ENCODE peak calls at places on chromosome 7, in four cellular contexts. L is Peyer's patch, K is H54, D is IMR-90. G is an unnamed sample.
A peak's percentile ranks its signal among the peaks of the same experiment; 100 is the strongest.

GRCh38 chr7:129646369-129647021 is 35.0 kb downstream of the NRF1 start:
- DNase-seq in K (no peak), L (no peak), D (no peak), G (no peak)

GRCh38 chr7:87347682-87348081 is 2.2 kb downstream of the CROT start:
- DNase-seq in K (no peak), D (no peak), L (no peak), G (no peak)

GRCh38 chr7:156480671-156481070 is 159.9 kb upstream of the RNF32 start:
- DNase-seq in D (no peak), L (no peak), K (no peak), G (no peak)

GRCh38 chr7:15236958-15237357 is 324.9 kb downstream of the AGMO start:
- DNase-seq in L (no peak), D (no peak), K (no peak), G (peak; percentile 7)

GRCh38 chr7:106823631-106824030 is 41.5 kb upstream of the PIK3CG start:
- DNase-seq in L (no peak), D (peak; percentile 37), K (no peak), G (no peak)

GRCh38 chr7:87354749-87355148 is 9.3 kb downstream of the CROT start:
- DNase-seq in L (no peak), D (peak; percentile 10), K (no peak), G (no peak)

GRCh38 chr7:147245274-147245673 is 1128.7 kb downstream of the CNTNAP2 start:
- DNase-seq in L (no peak), K (peak; percentile 8), D (peak; percentile 24), G (no peak)

GRCh38 chr7:118080947-118081346 is 103.0 kb upstream of the LSM8 start:
- DNase-seq in L (no peak), K (peak; percentile 25), D (peak; percentile 81), G (no peak)

GRCh38 chr7:18555120-18555519 is 59.6 kb downstream of the HDAC9 start:
- DNase-seq in K (no peak), D (peak; percentile 17), L (no peak), G (no peak)

GRCh38 chr7:5424689-5425506 is 1.3 kb upstream of the TNRC18 start:
- DNase-seq in K (no peak), D (peak; percentile 33), L (no peak), G (peak; percentile 61)

GRCh38 chr7:41416208-41416595 is 286.7 kb downstream of the INHBA start:
- DNase-seq in K (no peak), D (peak; percentile 18), L (no peak), G (no peak)

GRCh38 chr7:22842383-22842903 is 19.8 kb upstream of the TOMM7 start:
- DNase-seq in L (no peak), D (no peak), K (no peak), G (no peak)

GRCh38 chr7:16484453-16485158 is 19.1 kb upstream of the SOSTDC1 start:
- DNase-seq in L (no peak), D (peak; percentile 82), K (peak; percentile 60), G (no peak)

GRCh38 chr7:47937711-47938573 is 10.3 kb downstream of the PKD1L1 start:
- DNase-seq in D (no peak), K (no peak), L (peak; percentile 82), G (no peak)

GRCh38 chr7:114997487-114998404 is 75.9 kb downstream of the MDFIC start:
- DNase-seq in K (no peak), D (peak; percentile 37), L (no peak), G (no peak)

GRCh38 chr7:37352251-37352650 is 96.4 kb downstream of the ELMO1 start:
- DNase-seq in K (no peak), D (no peak), L (no peak), G (no peak)

GRCh38 chr7:148380581-148381419 is 209.8 kb upstream of the C7orf33 start:
- DNase-seq in D (no peak), L (no peak), K (no peak), G (no peak)

GRCh38 chr7:45978731-45979211 is 57.7 kb upstream of the IGFBP3 start:
- DNase-seq in L (no peak), D (peak; percentile 12), K (no peak), G (no peak)

GRCh38 chr7:35652124-35652523 is 42.8 kb downstream of the HERPUD2 start:
- DNase-seq in D (no peak), L (peak; percentile 26), K (no peak), G (no peak)

GRCh38 chr7:129952164-129952652 is 552 bp downstream of the UBE2H start:
- DNase-seq in D (no peak), L (peak; percentile 35), K (no peak), G (peak; percentile 45)

GRCh38 chr7:127751723-127752448 is 99.9 kb downstream of the SND1 start:
- DNase-seq in L (no peak), K (no peak), D (peak; percentile 75), G (no peak)

GRCh38 chr7:106421181-106421762 is 136.5 kb upstream of the NAMPT start:
- DNase-seq in K (no peak), L (no peak), D (peak; percentile 95), G (peak; percentile 86)

GRCh38 chr7:50595538-50596102 is 30.4 kb upstream of the DDC start:
- DNase-seq in K (peak; percentile 51), L (no peak), D (peak; percentile 34), G (peak; percentile 29)

GRCh38 chr7:121322460-121322859 is 6.3 kb upstream of the WNT16 start:
- DNase-seq in K (no peak), D (no peak), L (no peak), G (no peak)

GRCh38 chr7:82778021-82778420 is 334.4 kb upstream of the CACNA2D1 start:
- DNase-seq in L (no peak), K (no peak), D (peak; percentile 58), G (no peak)

GRCh38 chr7:31373337-31374289 is 33.1 kb upstream of the NEUROD6 start:
- DNase-seq in D (peak; percentile 34), L (no peak), K (peak; percentile 67), G (peak; percentile 24)

GRCh38 chr7:151761256-151761655 is 115.7 kb downstream of the PRKAG2 start:
- DNase-seq in D (no peak), L (no peak), K (no peak), G (no peak)

GRCh38 chr7:149882264-149883048 is 8.7 kb downstream of the ATP6V0E2 start:
- DNase-seq in D (no peak), L (no peak), K (no peak), G (no peak)

GRCh38 chr7:37270109-37270508 is 178.6 kb downstream of the ELMO1 start:
- DNase-seq in L (no peak), D (no peak), K (no peak), G (no peak)

GRCh38 chr7:75762350-75762917 is 9.6 kb downstream of the CCL26 start:
- DNase-seq in L (no peak), K (peak; percentile 73), D (peak; percentile 77), G (peak; percentile 58)

GRCh38 chr7:92833024-92833765 is 3.2 kb downstream of the CDK6 start:
- DNase-seq in D (peak; percentile 74), K (peak; percentile 52), L (peak; percentile 86), G (peak; percentile 78)
- TF ChIP-seq POLR2A in D (peak; percentile 32), K (no peak), L (peak; percentile 15), G (no peak)

DNA sequence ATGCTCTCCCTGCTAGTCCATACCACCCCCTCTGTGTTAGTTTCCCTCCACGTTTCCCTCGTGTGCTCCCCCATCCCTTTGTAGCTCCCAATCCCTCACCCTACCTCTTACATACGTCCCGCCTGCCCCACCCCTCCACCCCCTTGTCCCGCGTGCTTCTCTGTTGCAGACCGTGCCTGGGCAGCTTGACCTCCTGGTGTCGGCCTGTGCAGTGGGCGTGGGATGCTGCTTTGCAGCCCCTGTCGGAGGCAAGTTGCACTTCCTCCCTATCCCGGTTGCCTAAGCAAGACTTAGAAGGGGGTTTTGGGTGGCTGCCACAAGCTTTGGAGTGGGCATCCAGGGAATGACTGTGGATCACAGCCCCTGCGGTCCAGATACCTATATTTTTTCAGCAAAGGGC is 7.7 kb downstream of the CLCN1 start:
- DNase-seq in K (no peak), L (no peak), D (no peak), G (no peak)
- TF ChIP-seq POLR2A in K (no peak), L (no peak), D (no peak), G (no peak)

DNA sequence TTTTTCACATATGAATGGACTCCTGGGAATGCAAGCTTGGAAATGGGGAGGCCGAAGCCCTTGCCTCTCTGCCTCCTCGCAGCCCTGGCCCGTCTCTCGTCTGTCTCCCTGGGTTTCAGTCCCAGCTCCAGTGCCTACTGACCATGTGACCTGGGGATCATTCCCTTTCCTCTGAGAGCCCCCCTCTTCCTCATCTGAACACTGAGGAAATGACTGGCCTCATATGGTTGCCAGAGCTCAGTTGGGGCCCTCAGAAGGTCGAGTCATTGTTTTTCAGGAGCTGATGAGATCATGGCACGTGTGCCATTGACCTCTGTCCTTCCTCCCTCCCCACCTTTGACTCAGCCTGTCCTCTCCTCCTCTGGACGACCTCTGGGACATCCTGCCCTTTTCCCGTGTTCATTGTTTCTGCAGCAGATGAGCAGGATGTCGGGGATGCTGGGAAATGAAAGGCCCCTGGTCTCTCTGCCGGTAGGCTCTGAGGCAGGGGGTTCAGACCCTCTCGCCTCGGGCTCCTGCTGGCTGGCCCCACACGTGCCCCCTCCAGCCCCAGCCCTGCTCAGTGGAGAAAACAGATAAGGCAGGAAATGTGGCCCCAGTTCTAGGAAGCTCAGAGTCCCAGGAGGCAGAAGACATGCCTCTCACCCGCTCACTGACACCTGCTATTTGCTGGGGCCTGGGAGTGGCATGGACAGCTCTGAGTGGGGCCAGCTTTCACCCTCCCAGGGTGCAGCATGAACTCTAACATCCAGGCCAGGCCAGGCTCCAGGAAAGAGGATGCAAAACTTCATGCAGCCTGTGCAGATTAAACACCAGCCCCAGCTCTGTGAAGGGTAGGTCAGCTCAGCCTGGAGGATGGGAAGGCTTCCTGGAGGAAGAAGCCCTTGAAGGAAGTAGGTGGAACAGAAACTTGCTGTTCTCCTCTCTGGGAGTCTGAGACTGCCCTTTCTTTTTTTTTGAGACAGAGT is 8.3 kb upstream of the PPP1R35 start:
- DNase-seq in D (peak; percentile 74), K (peak; percentile 84), L (no peak), G (peak; percentile 96)
- TF ChIP-seq POLR2A in D (no peak), K (no peak), L (no peak), G (peak; percentile 86)

GRCh38 chr7:818031-818699 is 14.1 kb upstream of the SUN1 start:
- DNase-seq in L (no peak), D (peak; percentile 85), K (peak; percentile 61), G (peak; percentile 29)

GRCh38 chr7:815284-816216 is 16.7 kb upstream of the SUN1 start:
- DNase-seq in L (no peak), K (no peak), D (no peak), G (peak; percentile 20)

GRCh38 chr7:820341-820740 is 11.9 kb upstream of the SUN1 start:
- DNase-seq in D (no peak), K (no peak), L (no peak), G (no peak)

GRCh38 chr7:816751-817671 is 15.3 kb upstream of the SUN1 start:
- DNase-seq in L (peak; percentile 21), K (no peak), D (no peak), G (peak; percentile 49)

DNA sequence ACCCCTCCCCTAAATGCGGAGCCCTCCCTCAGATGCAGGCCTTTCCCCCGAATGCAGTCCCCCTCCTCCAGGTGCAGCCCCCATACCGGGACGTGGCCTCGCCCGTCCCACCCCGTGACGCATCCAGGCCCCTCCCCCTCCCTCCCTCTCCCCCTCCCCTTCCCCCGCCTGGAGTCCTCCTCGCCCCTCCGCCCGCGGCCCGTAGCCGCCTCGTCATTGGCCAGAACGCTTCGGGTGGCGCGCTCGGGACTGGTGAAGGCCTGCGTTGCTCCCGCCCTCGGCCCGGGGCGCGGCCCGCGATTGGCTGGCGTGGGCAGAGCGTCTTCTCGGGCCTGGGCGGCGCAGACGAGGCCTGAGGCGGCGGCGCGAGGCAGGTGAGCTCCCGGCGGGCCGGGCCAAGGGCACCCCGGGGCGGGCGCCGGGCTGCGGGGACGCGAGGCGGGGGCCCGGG is 16.0 kb upstream of the SUN1 start:
- DNase-seq in L (peak; percentile 96), K (peak; percentile 100), D (peak; percentile 97), G (peak; percentile 95)
- TF ChIP-seq POLR2A in L (peak; percentile 71), K (peak; percentile 90), D (peak; percentile 79), G (peak; percentile 30)

G was measured in endothelial cell of umbilical vein.